ENCODE peak calls at places on chromosome 6, in six cellular contexts. G, T, M, A, K and U are unnamed samples. For H3K4me1, the result is how much of the 10 kb centered on the place peaks cover.

GRCh38 chr6:36129889-36130671 is at the start of gene MAPK13:
- DNase-seq in G (peak), T (peak), M (peak), A (peak), K (peak), U (peak)

GRCh38 chr6:3355358-3356055 is 96.8 kb downstream of the PSMG4 start:
- DNase-seq in G (no peak), T (peak), M (no peak), A (peak), K (no peak), U (no peak)

GRCh38 chr6:16681260-16681873 is 79.9 kb downstream of the ATXN1 start:
- DNase-seq in G (no peak), T (no peak), M (no peak), A (peak), K (peak), U (peak)

GRCh38 chr6:11232177-11232967 is at the start of gene NEDD9:
- DNase-seq in G (peak), T (peak), M (peak), A (peak), K (peak), U (peak)

GRCh38 chr6:123926000-123926399 is 122.3 kb downstream of the NKAIN2 start:
- DNase-seq in G (no peak), T (no peak), M (no peak), A (no peak), K (no peak), U (no peak)

GRCh38 chr6:100099189-100100074 is 105.4 kb upstream of the MCHR2 start:
- DNase-seq in G (no peak), T (no peak), M (no peak), A (peak), K (peak), U (peak)

GRCh38 chr6:170439366-170440351 is 113.4 kb downstream of the PSMB1 start:
- DNase-seq in G (no peak), T (no peak), M (peak), A (no peak), K (peak), U (no peak)

GRCh38 chr6:89458720-89459119 is 25.8 kb downstream of the ANKRD6 start:
- DNase-seq in G (no peak), T (no peak), M (no peak), A (no peak), K (no peak), U (no peak)

GRCh38 chr6:105484238-105485161 is 81.6 kb upstream of the PREP start:
- DNase-seq in G (no peak), T (peak), M (no peak), A (peak), K (peak), U (peak)

GRCh38 chr6:150590448-150590847 is 9.2 kb upstream of the PLEKHG1 start:
- DNase-seq in G (no peak), T (no peak), M (no peak), A (no peak), K (no peak), U (no peak)

GRCh38 chr6:73364549-73364948 is 2.1 kb downstream of the KHDC3L start:
- DNase-seq in G (no peak), T (no peak), M (no peak), A (no peak), K (no peak), U (no peak)

GRCh38 chr6:100347901-100348550 is 116.7 kb downstream of the SIM1 start:
- DNase-seq in G (no peak), T (no peak), M (no peak), A (no peak), K (peak), U (peak)

GRCh38 chr6:53500095-53500494 is 44.8 kb downstream of the GCLC start:
- DNase-seq in G (no peak), T (no peak), M (no peak), A (no peak), K (no peak), U (no peak)

GRCh38 chr6:169156108-169156821 is 97.4 kb downstream of the THBS2 start:
- DNase-seq in G (no peak), T (no peak), M (peak), A (no peak), K (no peak), U (no peak)

GRCh38 chr6:5102266-5102970 is 17.3 kb downstream of the PPP1R3G start:
- DNase-seq in G (no peak), T (no peak), M (no peak), A (no peak), K (no peak), U (no peak)

GRCh38 chr6:41406821-41407787 is 71.7 kb downstream of the NCR2 start:
- DNase-seq in G (peak), T (no peak), M (peak), A (no peak), K (no peak), U (no peak)

GRCh38 chr6:151300267-151300930 is 60.6 kb downstream of the AKAP12 start:
- DNase-seq in G (no peak), T (no peak), M (no peak), A (no peak), K (no peak), U (no peak)

GRCh38 chr6:73558624-73559398 is 38.0 kb upstream of the EEF1A1 start:
- DNase-seq in G (no peak), T (no peak), M (no peak), A (no peak), K (no peak), U (no peak)

GRCh38 chr6:12012231-12012565 is at the start of gene HIVEP1:
- DNase-seq in G (peak), T (no peak), M (no peak), A (no peak), K (no peak), U (no peak)

GRCh38 chr6:134766497-134766896 is 183.4 kb downstream of the ALDH8A1 start:
- DNase-seq in G (no peak), T (no peak), M (no peak), A (no peak), K (no peak), U (no peak)

GRCh38 chr6:108565091-108565766 is 4.5 kb downstream of the FOXO3 start:
- DNase-seq in G (no peak), T (peak), M (no peak), A (peak), K (peak), U (no peak)
- H3K4me1 ChIP-seq in G (half or more), T (half or more), M (half or more), A (under half), K (under half), U (under half)

GRCh38 chr6:136780972-136781371 is 11.3 kb downstream of the MAP3K5 start:
- DNase-seq in G (no peak), T (no peak), M (no peak), A (no peak), K (no peak), U (no peak)

GRCh38 chr6:136783495-136784270 is 8.6 kb downstream of the MAP3K5 start:
- DNase-seq in G (peak), T (no peak), M (peak), A (no peak), K (no peak), U (no peak)

GRCh38 chr6:136782021-136782770 is 10.1 kb downstream of the MAP3K5 start:
- DNase-seq in G (no peak), T (no peak), M (no peak), A (peak), K (peak), U (peak)

GRCh38 chr6:136784271-136784664 is 8.0 kb downstream of the MAP3K5 start:
- DNase-seq in G (no peak), T (no peak), M (no peak), A (no peak), K (no peak), U (no peak)

GRCh38 chr6:136783021-136783420 is 9.3 kb downstream of the MAP3K5 start:
- DNase-seq in G (no peak), T (no peak), M (no peak), A (no peak), K (no peak), U (no peak)
- H3K4me1 ChIP-seq in G (half or more), T (half or more), M (half or more), A (under half), K (under half), U (under half)

GRCh38 chr6:39228111-39228971 is 934 bp downstream of the KCNK5 start:
- DNase-seq in G (no peak), T (no peak), M (peak), A (no peak), K (no peak), U (no peak)
- H3K4me1 ChIP-seq in G (half or more), T (under half), M (half or more), A (under half), K (under half), U (under half)

GRCh38 chr6:111563581-111563980 is 42.1 kb downstream of the TRAF3IP2 start:
- DNase-seq in G (no peak), T (no peak), M (no peak), A (no peak), K (no peak), U (no peak)
- H3K4me1 ChIP-seq in G (half or more), T (under half), M (under half), A (under half), K (under half), U (half or more)